ENCODE peak calls at places on chromosomes 12 and 14, in ten cellular contexts. Q is mesendoderm; D is RWPE1; A is tibial artery; S is activated CD8-positive, alpha-beta memory T cell treated with anti-CD3 and anti-CD28 coated beads for 24 hours; T is NCI-H1092 treated with DMSO at 0.1 percent for 48 hours; F is stimulated activated CD8-positive, alpha-beta memory T cell treated with anti-CD3 and anti-CD28 coated beads, Interleukin-4, amount 100 ng/mL, for 1 hour; X is T-helper 9 cell; B is stomach; K is HuH-7. R is an unnamed sample.

GRCh38 chr12:120686690-120687569 is at the start of gene MLEC:
- DNase-seq in S (peak; percentile 99), K (peak; percentile 98), Q (peak; percentile 98), F (peak; percentile 97), T (peak; percentile 96), B (peak; percentile 99), X (peak; percentile 98), D (peak; percentile 100), A (peak; percentile 98), R (peak; percentile 99)

GRCh38 chr12:38392584-38393144 is 76.1 kb downstream of the ALG10B start:
- DNase-seq in K (no peak), S (no peak), X (no peak), F (no peak), D (peak; percentile 81), A (no peak), Q (peak; percentile 4), B (no peak), T (no peak), R (no peak)

GRCh38 chr12:57611116-57611809 is at the start of gene ARHGEF25:
- DNase-seq in A (peak; percentile 64), D (peak; percentile 51), K (peak; percentile 97), F (no peak), X (peak; percentile 37), S (peak; percentile 81), Q (peak; percentile 60), T (peak; percentile 54), B (peak; percentile 53), R (peak; percentile 41)

GRCh38 chr12:106329231-106329985 is 26.9 kb downstream of the TCP11L2 start:
- DNase-seq in T (peak; percentile 4), D (no peak), Q (no peak), S (no peak), K (no peak), A (no peak), F (no peak), B (no peak), X (no peak), R (no peak)

GRCh38 chr12:89901319-89901718 is 192.7 kb upstream of the ATP2B1 start:
- DNase-seq in D (no peak), Q (no peak), A (no peak), X (no peak), T (no peak), S (no peak), F (no peak), K (no peak), B (no peak), R (no peak)

GRCh38 chr14:49920935-49921334 is 28.1 kb downstream of the ARF6 start:
- DNase-seq in Q (no peak), T (no peak), D (no peak), F (no peak), A (no peak), X (no peak), S (peak; percentile 11), B (no peak), K (no peak), R (no peak)

GRCh38 chr14:88129306-88130056 is 124.5 kb downstream of the GPR65 start:
- DNase-seq in Q (peak; percentile 44), D (no peak), X (no peak), T (no peak), B (no peak), S (no peak), A (peak; percentile 24), K (peak; percentile 7), F (no peak), R (no peak)

GRCh38 chr14:74326369-74327152 is 21.7 kb upstream of the VRTN start:
- DNase-seq in A (no peak), X (no peak), K (no peak), T (peak; percentile 16), B (no peak), D (no peak), S (no peak), Q (peak; percentile 100), F (no peak), R (no peak)

GRCh38 chr14:76761849-76762616 is 765 bp downstream of the VASH1 start:
- DNase-seq in B (no peak), F (no peak), A (no peak), S (peak; percentile 58), D (no peak), X (no peak), T (peak; percentile 35), K (no peak), Q (no peak), R (no peak)

GRCh38 chr12:57435288-57435687 is 704 bp downstream of the INHBC start:
- DNase-seq in Q (no peak), A (no peak), T (no peak), D (no peak), F (no peak), B (no peak), S (no peak), X (no peak), K (no peak), R (no peak)

GRCh38 chr12:39623919-39624318 is 4.3 kb upstream of the ABCD2 start:
- DNase-seq in B (no peak), F (no peak), T (no peak), Q (no peak), K (no peak), A (no peak), D (no peak), X (no peak), S (no peak), R (no peak)

GRCh38 chr12:118064608-118065007 is 3.6 kb upstream of the WSB2 start:
- DNase-seq in F (no peak), T (no peak), D (no peak), K (no peak), B (no peak), S (no peak), A (no peak), Q (peak; percentile 68), X (no peak), R (no peak)

GRCh38 chr12:52006726-52007157 is at the start of gene TAMALIN:
- DNase-seq in F (peak; percentile 55), K (peak; percentile 53), Q (peak; percentile 57), A (peak; percentile 66), D (no peak), X (peak; percentile 83), T (peak; percentile 33), B (peak; percentile 70), S (peak; percentile 89), R (peak; percentile 68)

GRCh38 chr12:91377456-91377855 is 194.8 kb upstream of the DCN start:
- DNase-seq in B (no peak), S (no peak), X (no peak), F (no peak), K (no peak), A (no peak), T (no peak), Q (no peak), D (no peak), R (no peak)

GRCh38 chr12:112979281-112979680 is 962 bp downstream of the OAS2 start:
- DNase-seq in K (no peak), A (peak; percentile 35), D (peak; percentile 27), B (peak; percentile 37), S (peak; percentile 77), T (no peak), F (no peak), X (peak; percentile 24), Q (no peak), R (no peak)

GRCh38 chr12:87556985-87557384 is 472.2 kb downstream of the C12orf50 start:
- DNase-seq in S (no peak), K (no peak), Q (no peak), T (no peak), F (no peak), B (no peak), D (no peak), A (no peak), X (no peak), R (no peak)

GRCh38 chr12:56193025-56193578 is 3.8 kb upstream of the SMARCC2 start:
- DNase-seq in K (peak; percentile 70), B (peak; percentile 85), S (peak; percentile 75), D (peak; percentile 52), F (peak; percentile 38), X (peak; percentile 64), Q (peak; percentile 88), T (peak; percentile 80), A (peak; percentile 87), R (peak; percentile 79)

GRCh38 chr12:18141583-18141982 is 51.6 kb upstream of the RERGL start:
- DNase-seq in A (no peak), F (no peak), K (no peak), Q (no peak), B (no peak), S (no peak), D (peak; percentile 24), X (no peak), T (no peak), R (no peak)

GRCh38 chr12:32039341-32039740 is 67.3 kb upstream of the BICD1 start:
- DNase-seq in D (no peak), K (no peak), Q (peak; percentile 79), X (no peak), T (no peak), F (no peak), A (no peak), B (no peak), S (no peak), R (no peak)

GRCh38 chr12:65779091-65779642 is 45.1 kb upstream of the HMGA2 start:
- DNase-seq in Q (peak; percentile 88), D (peak; percentile 41), F (no peak), S (no peak), T (no peak), X (no peak), A (no peak), K (no peak), B (no peak), R (no peak)

GRCh38 chr14:71610149-71610548 is 322.1 kb upstream of the RGS6 start:
- DNase-seq in Q (no peak), B (no peak), A (no peak), X (no peak), F (no peak), K (no peak), D (no peak), S (no peak), T (no peak), R (no peak)

GRCh38 chr12:9109213-9109522 is 6.6 kb downstream of the A2M start:
- DNase-seq in K (no peak), Q (no peak), X (no peak), D (no peak), T (no peak), A (no peak), F (no peak), B (no peak), S (no peak), R (no peak)

GRCh38 chr14:86935241-86935640 is 1057.7 kb downstream of the GALC start:
- DNase-seq in A (no peak), T (no peak), X (no peak), K (no peak), D (no peak), B (no peak), F (no peak), S (no peak), Q (no peak), R (no peak)

GRCh38 chr14:94975366-94975765 is 182.0 kb downstream of the DICER1 start:
- DNase-seq in D (no peak), B (no peak), K (no peak), Q (no peak), A (no peak), S (no peak), X (no peak), T (no peak), F (no peak), R (no peak)

GRCh38 chr14:25136811-25137210 is 86.9 kb upstream of the STXBP6 start:
- DNase-seq in F (no peak), K (no peak), B (no peak), A (no peak), S (no peak), D (no peak), Q (no peak), X (no peak), T (no peak), R (peak; percentile 85)

GRCh38 chr12:67697443-67697842 is 48.9 kb downstream of the DYRK2 start:
- DNase-seq in D (no peak), B (no peak), T (no peak), A (no peak), Q (no peak), K (no peak), S (no peak), F (no peak), X (peak; percentile 4), R (no peak)

GRCh38 chr12:106415134-106415533 is 57.6 kb downstream of the POLR3B start:
- DNase-seq in F (no peak), T (no peak), Q (no peak), X (no peak), K (no peak), D (no peak), S (no peak), B (no peak), A (no peak), R (no peak)

GRCh38 chr12:107610030-107610859 is 75.4 kb upstream of the PWP1 start:
- DNase-seq in Q (peak; percentile 66), B (no peak), D (peak; percentile 41), A (no peak), X (no peak), K (peak; percentile 45), S (no peak), T (peak; percentile 15), F (no peak), R (peak; percentile 43)

R was measured in thyroid gland.